ENCODE peak calls at places on chromosomes 11 and 22, in eight cellular contexts. One of them, this sample, is unnamed. For H3K9me3, the result is how much of the 10 kb centered on the place peaks cover.

GRCh38 chr11:102640946-102641345 is 15.8 kb upstream of the MMP20 start:
- DNase-seq in colonic mucosa: no peak
- DNase-seq in AG04450: no peak
- DNase-seq in heart right ventricle: no peak
- DNase-seq in A549: no peak
- DNase-seq in sigmoid colon: no peak
- DNase-seq in OCI-LY7: no peak
- DNase-seq in kidney: no peak
- DNase-seq in this sample: no peak

GRCh38 chr11:20388096-20389055 is 860 bp downstream of the PRMT3 start:
- DNase-seq in kidney: no peak
- DNase-seq in OCI-LY7: peak
- DNase-seq in AG04450: no peak
- DNase-seq in A549: no peak
- DNase-seq in heart right ventricle: peak
- DNase-seq in sigmoid colon: no peak
- DNase-seq in colonic mucosa: peak
- DNase-seq in this sample: peak

GRCh38 chr22:23752090-23752691 is 1.3 kb upstream of the ZNF70 start:
- DNase-seq in sigmoid colon: no peak
- DNase-seq in OCI-LY7: peak
- DNase-seq in A549: peak
- DNase-seq in heart right ventricle: no peak
- DNase-seq in colonic mucosa: no peak
- DNase-seq in AG04450: no peak
- DNase-seq in kidney: no peak
- DNase-seq in this sample: no peak

GRCh38 chr11:6298605-6299004 is 21.7 kb downstream of the CAVIN3 start:
- DNase-seq in colonic mucosa: peak
- DNase-seq in kidney: no peak
- DNase-seq in heart right ventricle: peak
- DNase-seq in sigmoid colon: no peak
- DNase-seq in OCI-LY7: peak
- DNase-seq in AG04450: no peak
- DNase-seq in A549: peak
- DNase-seq in this sample: peak

GRCh38 chr11:44726278-44727113 is at the start of gene TSPAN18:
- DNase-seq in AG04450: no peak
- DNase-seq in OCI-LY7: peak
- DNase-seq in colonic mucosa: peak
- DNase-seq in sigmoid colon: peak
- DNase-seq in kidney: peak
- DNase-seq in heart right ventricle: peak
- DNase-seq in A549: no peak
- DNase-seq in this sample: no peak

GRCh38 chr22:39170825-39171622 is 18.5 kb upstream of the CBX7 start:
- DNase-seq in colonic mucosa: peak
- DNase-seq in kidney: no peak
- DNase-seq in A549: peak
- DNase-seq in AG04450: peak
- DNase-seq in sigmoid colon: peak
- DNase-seq in OCI-LY7: peak
- DNase-seq in heart right ventricle: peak
- DNase-seq in this sample: peak

GRCh38 chr11:26753738-26754504 is 32.1 kb upstream of the SLC5A12 start:
- DNase-seq in A549: peak
- DNase-seq in heart right ventricle: peak
- DNase-seq in AG04450: peak
- DNase-seq in sigmoid colon: peak
- DNase-seq in kidney: no peak
- DNase-seq in colonic mucosa: peak
- DNase-seq in OCI-LY7: peak
- DNase-seq in this sample: peak

GRCh38 chr22:22978637-22979036 is 91.0 kb downstream of the IGLL5 start:
- DNase-seq in A549: no peak
- DNase-seq in OCI-LY7: no peak
- DNase-seq in heart right ventricle: no peak
- DNase-seq in AG04450: no peak
- DNase-seq in colonic mucosa: no peak
- DNase-seq in kidney: no peak
- DNase-seq in sigmoid colon: no peak
- DNase-seq in this sample: no peak

GRCh38 chr11:78812513-78813293 is 238.0 kb upstream of the NARS2 start:
- DNase-seq in OCI-LY7: no peak
- DNase-seq in sigmoid colon: no peak
- DNase-seq in kidney: no peak
- DNase-seq in colonic mucosa: no peak
- DNase-seq in A549: no peak
- DNase-seq in heart right ventricle: no peak
- DNase-seq in AG04450: no peak
- DNase-seq in this sample: no peak

GRCh38 chr22:23837911-23838685 is 708 bp downstream of the DERL3 start:
- DNase-seq in A549: no peak
- DNase-seq in kidney: peak
- DNase-seq in colonic mucosa: no peak
- DNase-seq in heart right ventricle: no peak
- DNase-seq in sigmoid colon: no peak
- DNase-seq in OCI-LY7: peak
- DNase-seq in AG04450: no peak
- DNase-seq in this sample: no peak

GRCh38 chr11:95985174-95985808 is 61.4 kb upstream of the MTMR2 start:
- DNase-seq in OCI-LY7: no peak
- DNase-seq in colonic mucosa: no peak
- DNase-seq in heart right ventricle: no peak
- DNase-seq in A549: peak
- DNase-seq in kidney: no peak
- DNase-seq in AG04450: no peak
- DNase-seq in sigmoid colon: no peak
- DNase-seq in this sample: no peak

GRCh38 chr11:77038825-77039326 is 4.7 kb downstream of the B3GNT6 start:
- DNase-seq in kidney: no peak
- DNase-seq in colonic mucosa: no peak
- DNase-seq in OCI-LY7: no peak
- DNase-seq in AG04450: no peak
- DNase-seq in heart right ventricle: no peak
- DNase-seq in sigmoid colon: no peak
- DNase-seq in A549: no peak
- DNase-seq in this sample: no peak

GRCh38 chr11:126391970-126392637 is 36.6 kb downstream of the ST3GAL4 start:
- DNase-seq in kidney: no peak
- DNase-seq in colonic mucosa: no peak
- DNase-seq in AG04450: no peak
- DNase-seq in heart right ventricle: peak
- DNase-seq in sigmoid colon: no peak
- DNase-seq in OCI-LY7: peak
- DNase-seq in A549: peak
- DNase-seq in this sample: no peak

GRCh38 chr22:35785181-35785923 is 67.7 kb downstream of the APOL5 start:
- DNase-seq in sigmoid colon: no peak
- DNase-seq in colonic mucosa: no peak
- DNase-seq in AG04450: no peak
- DNase-seq in A549: no peak
- DNase-seq in kidney: no peak
- DNase-seq in heart right ventricle: no peak
- DNase-seq in OCI-LY7: no peak
- DNase-seq in this sample: no peak

DNA sequence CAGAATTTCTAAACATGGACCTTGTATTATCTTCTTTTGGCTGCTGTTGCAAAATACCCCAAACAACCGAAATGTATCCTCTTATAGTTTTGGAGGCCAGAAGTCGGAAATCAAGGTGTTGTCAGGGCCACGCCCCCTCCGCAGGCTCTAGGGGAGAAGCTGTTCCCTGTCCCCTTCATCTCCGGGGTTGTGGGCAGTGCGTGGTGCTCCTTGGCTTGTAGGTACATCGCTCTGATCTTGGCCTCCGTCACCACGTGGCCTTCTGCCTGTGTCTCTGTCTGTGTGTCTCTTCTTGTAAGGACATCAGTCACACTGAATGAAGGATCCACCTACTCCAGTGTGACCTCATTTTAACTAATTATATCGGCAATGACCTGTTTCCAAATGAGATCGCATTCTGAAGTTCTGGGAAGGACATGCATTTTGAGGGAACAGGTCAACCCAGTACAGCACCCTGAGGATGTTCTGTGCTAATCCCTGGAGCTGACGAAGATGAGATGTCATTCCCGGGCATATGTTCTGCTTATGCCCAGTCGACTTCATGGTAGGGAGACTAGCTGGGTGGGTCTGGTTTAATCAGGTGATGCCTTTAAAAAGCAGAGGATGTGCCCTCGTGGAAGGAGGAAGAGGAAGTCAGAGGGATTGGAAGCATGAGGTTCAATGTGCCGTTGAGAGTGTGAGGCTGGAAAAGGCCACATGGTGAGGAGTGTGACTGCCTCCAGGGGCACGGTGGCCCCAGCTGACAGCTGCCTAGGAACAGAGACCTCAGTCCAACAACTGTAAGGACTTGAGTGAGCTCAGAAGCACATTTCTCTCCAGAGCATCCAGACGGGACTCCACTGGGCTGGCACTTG is 531.1 kb downstream of the TBC1D22A start:
- DNase-seq in A549: no peak
- DNase-seq in AG04450: no peak
- DNase-seq in kidney: no peak
- DNase-seq in colonic mucosa: no peak
- DNase-seq in sigmoid colon: no peak
- DNase-seq in OCI-LY7: no peak
- DNase-seq in heart right ventricle: no peak
- DNase-seq in this sample: no peak
- H3K9me3 ChIP-seq in A549: under half
- H3K9me3 ChIP-seq in AG04450: under half
- H3K9me3 ChIP-seq in kidney: under half
- H3K9me3 ChIP-seq in colonic mucosa: under half
- H3K9me3 ChIP-seq in sigmoid colon: under half
- H3K9me3 ChIP-seq in OCI-LY7: under half
- H3K9me3 ChIP-seq in heart right ventricle: under half
- H3K9me3 ChIP-seq in this sample: under half

GRCh38 chr11:94796863-94797262 is 28.7 kb downstream of the AMOTL1 start:
- DNase-seq in kidney: no peak
- DNase-seq in heart right ventricle: no peak
- DNase-seq in A549: no peak
- DNase-seq in sigmoid colon: no peak
- DNase-seq in AG04450: no peak
- DNase-seq in OCI-LY7: no peak
- DNase-seq in colonic mucosa: no peak
- DNase-seq in this sample: no peak
- H3K9me3 ChIP-seq in kidney: under half
- H3K9me3 ChIP-seq in heart right ventricle: under half
- H3K9me3 ChIP-seq in A549: under half
- H3K9me3 ChIP-seq in sigmoid colon: under half
- H3K9me3 ChIP-seq in AG04450: under half
- H3K9me3 ChIP-seq in OCI-LY7: under half
- H3K9me3 ChIP-seq in colonic mucosa: under half
- H3K9me3 ChIP-seq in this sample: under half

GRCh38 chr11:50174189-50174588 is 141.5 kb downstream of the OR4C45 start:
- DNase-seq in OCI-LY7: no peak
- DNase-seq in sigmoid colon: no peak
- DNase-seq in AG04450: no peak
- DNase-seq in A549: no peak
- DNase-seq in heart right ventricle: no peak
- DNase-seq in colonic mucosa: no peak
- DNase-seq in kidney: no peak
- DNase-seq in this sample: no peak

GRCh38 chr11:50174975-50175374 is 142.3 kb downstream of the OR4C45 start:
- DNase-seq in A549: no peak
- DNase-seq in sigmoid colon: no peak
- DNase-seq in colonic mucosa: no peak
- DNase-seq in kidney: no peak
- DNase-seq in AG04450: no peak
- DNase-seq in heart right ventricle: no peak
- DNase-seq in OCI-LY7: no peak
- DNase-seq in this sample: no peak

GRCh38 chr11:50164050-50164449 is 131.4 kb downstream of the OR4C45 start:
- DNase-seq in colonic mucosa: no peak
- DNase-seq in OCI-LY7: no peak
- DNase-seq in A549: no peak
- DNase-seq in heart right ventricle: no peak
- DNase-seq in sigmoid colon: no peak
- DNase-seq in AG04450: no peak
- DNase-seq in kidney: peak
- DNase-seq in this sample: no peak

GRCh38 chr11:50170115-50170514 is 137.4 kb downstream of the OR4C45 start:
- DNase-seq in colonic mucosa: no peak
- DNase-seq in kidney: no peak
- DNase-seq in sigmoid colon: no peak
- DNase-seq in OCI-LY7: no peak
- DNase-seq in A549: no peak
- DNase-seq in AG04450: no peak
- DNase-seq in heart right ventricle: no peak
- DNase-seq in this sample: no peak

DNA sequence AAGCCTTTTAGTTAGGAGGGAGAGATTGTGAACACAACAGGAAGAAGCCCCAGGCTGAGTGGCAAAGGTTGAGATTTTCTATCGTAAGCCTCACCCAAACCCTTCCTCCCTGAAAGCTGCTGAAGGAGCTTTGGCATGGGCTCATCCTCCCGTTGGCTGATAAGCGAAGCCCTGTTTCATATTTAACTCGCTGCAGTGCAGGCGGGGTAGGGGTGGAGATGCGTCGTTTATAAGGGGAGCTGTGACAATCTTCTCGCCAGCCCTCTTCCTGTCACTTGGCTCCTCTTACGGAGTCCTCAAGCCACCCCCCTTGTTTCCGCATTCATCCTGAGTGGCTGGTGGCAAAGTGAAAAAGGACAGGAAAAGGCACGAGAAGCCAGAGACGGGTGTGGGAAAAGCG is 137.0 kb downstream of the OR4C45 start:
- DNase-seq in OCI-LY7: no peak
- DNase-seq in heart right ventricle: no peak
- DNase-seq in AG04450: no peak
- DNase-seq in colonic mucosa: no peak
- DNase-seq in sigmoid colon: no peak
- DNase-seq in kidney: no peak
- DNase-seq in A549: no peak
- DNase-seq in this sample: no peak
- H3K9me3 ChIP-seq in OCI-LY7: under half
- H3K9me3 ChIP-seq in heart right ventricle: under half
- H3K9me3 ChIP-seq in AG04450: under half
- H3K9me3 ChIP-seq in colonic mucosa: under half
- H3K9me3 ChIP-seq in sigmoid colon: under half
- H3K9me3 ChIP-seq in kidney: under half
- H3K9me3 ChIP-seq in A549: under half
- H3K9me3 ChIP-seq in this sample: under half

GRCh38 chr22:19260194-19260593 is 31.3 kb downstream of the CLTCL1 start:
- DNase-seq in AG04450: no peak
- DNase-seq in heart right ventricle: no peak
- DNase-seq in colonic mucosa: no peak
- DNase-seq in OCI-LY7: no peak
- DNase-seq in sigmoid colon: no peak
- DNase-seq in A549: no peak
- DNase-seq in kidney: no peak
- DNase-seq in this sample: no peak

GRCh38 chr22:19253143-19253542 is 38.4 kb downstream of the CLTCL1 start:
- DNase-seq in A549: no peak
- DNase-seq in kidney: no peak
- DNase-seq in sigmoid colon: no peak
- DNase-seq in heart right ventricle: no peak
- DNase-seq in AG04450: no peak
- DNase-seq in colonic mucosa: no peak
- DNase-seq in OCI-LY7: no peak
- DNase-seq in this sample: no peak

GRCh38 chr22:19260804-19261203 is 30.7 kb downstream of the CLTCL1 start:
- DNase-seq in kidney: no peak
- DNase-seq in colonic mucosa: no peak
- DNase-seq in sigmoid colon: no peak
- DNase-seq in AG04450: no peak
- DNase-seq in heart right ventricle: no peak
- DNase-seq in OCI-LY7: no peak
- DNase-seq in A549: no peak
- DNase-seq in this sample: no peak

GRCh38 chr22:19258371-19258770 is 33.1 kb downstream of the CLTCL1 start:
- DNase-seq in A549: no peak
- DNase-seq in kidney: no peak
- DNase-seq in colonic mucosa: no peak
- DNase-seq in OCI-LY7: no peak
- DNase-seq in sigmoid colon: no peak
- DNase-seq in heart right ventricle: no peak
- DNase-seq in AG04450: no peak
- DNase-seq in this sample: no peak
- H3K9me3 ChIP-seq in A549: under half
- H3K9me3 ChIP-seq in kidney: under half
- H3K9me3 ChIP-seq in colonic mucosa: under half
- H3K9me3 ChIP-seq in OCI-LY7: under half
- H3K9me3 ChIP-seq in sigmoid colon: under half
- H3K9me3 ChIP-seq in heart right ventricle: under half
- H3K9me3 ChIP-seq in AG04450: under half
- H3K9me3 ChIP-seq in this sample: under half